ENCODE peak calls at places on chromosomes 3 and 15, in six cellular contexts. B is cardiac muscle cell, U is lung, L is right atrium auricular region, A is WERI-Rb-1, N is psoas muscle. D is an unnamed sample. For H3K27me3, the result is how much of the 10 kb centered on the place peaks cover.

GRCh38 chr15:81280696-81281095 is 43.2 kb downstream of the STARD5 start:
- DNase-seq in U (no peak), L (no peak), N (no peak), A (no peak), B (no peak), D (no peak)

GRCh38 chr3:172853911-172854648 is 103.6 kb downstream of the ECT2 start:
- DNase-seq in U (no peak), A (no peak), L (no peak), N (no peak), B (no peak), D (no peak)

GRCh38 chr3:196097373-196098154 is 15.7 kb upstream of the TFRC start:
- DNase-seq in A (no peak), L (no peak), U (no peak), N (no peak), B (no peak), D (no peak)

GRCh38 chr3:170740726-170741591 is 129.0 kb downstream of the RPL22L1 start:
- DNase-seq in N (peak), U (no peak), L (peak), B (no peak), A (no peak), D (peak)

GRCh38 chr15:98324341-98324970 is 323.9 kb upstream of the IGF1R start:
- DNase-seq in B (no peak), N (no peak), L (no peak), A (no peak), U (no peak), D (no peak)

GRCh38 chr15:52080993-52081392 is 31.6 kb downstream of the BCL2L10 start:
- DNase-seq in L (no peak), U (no peak), B (no peak), N (no peak), A (no peak), D (no peak)

GRCh38 chr3:124007186-124007585 is 15.3 kb upstream of the ROPN1 start:
- DNase-seq in B (no peak), L (no peak), A (no peak), N (no peak), U (no peak), D (no peak)

GRCh38 chr3:31738423-31738822 is 205.7 kb downstream of the STT3B start:
- DNase-seq in A (no peak), N (no peak), L (no peak), B (no peak), U (no peak), D (no peak)

GRCh38 chr3:143078883-143079282 is 40.7 kb upstream of the CHST2 start:
- DNase-seq in A (no peak), L (no peak), B (no peak), U (no peak), N (no peak), D (no peak)

GRCh38 chr3:23055733-23056376 is 147.3 kb upstream of the UBE2E2 start:
- DNase-seq in A (no peak), U (no peak), B (no peak), L (no peak), N (no peak), D (no peak)

GRCh38 chr15:82647045-82647834 is at the start of gene CPEB1:
- DNase-seq in A (peak), U (no peak), L (no peak), N (peak), B (peak), D (peak)

GRCh38 chr3:191696356-191696755 is 235.4 kb downstream of the PYDC2 start:
- DNase-seq in N (no peak), A (no peak), U (no peak), B (no peak), L (no peak), D (no peak)

GRCh38 chr3:40690696-40691597 is 166.2 kb downstream of the ZNF621 start:
- DNase-seq in B (no peak), N (peak), U (peak), L (peak), A (no peak), D (no peak)

GRCh38 chr15:77419050-77419835 is 661 bp downstream of the PEAK1 start:
- DNase-seq in N (peak), A (peak), L (no peak), U (peak), B (peak), D (peak)

GRCh38 chr15:89356634-89357298 is 22.1 kb upstream of the POLG start:
- DNase-seq in B (no peak), A (peak), L (no peak), N (no peak), U (no peak), D (peak)

GRCh38 chr15:74193305-74193718 is 9.3 kb downstream of the STRA6 start:
- DNase-seq in A (peak), L (no peak), U (no peak), N (no peak), B (no peak), D (no peak)

GRCh38 chr3:26104856-26105255 is 315.0 kb downstream of the OXSM start:
- DNase-seq in A (no peak), B (peak), L (no peak), U (no peak), N (no peak), D (no peak)

GRCh38 chr15:65793813-65794104 is 1.7 kb upstream of the DENND4A start:
- DNase-seq in U (no peak), N (no peak), L (no peak), A (no peak), B (no peak), D (no peak)

GRCh38 chr15:83112233-83112958 is 5.0 kb downstream of the TM6SF1 start:
- DNase-seq in A (no peak), L (no peak), B (no peak), N (no peak), U (no peak), D (no peak)

GRCh38 chr3:180278583-180279188 is 241.9 kb upstream of the PEX5L start:
- DNase-seq in N (no peak), U (no peak), L (no peak), B (no peak), A (no peak), D (no peak)

GRCh38 chr3:66336358-66336766 is 115.6 kb downstream of the SLC25A26 start:
- DNase-seq in N (no peak), A (no peak), U (no peak), L (no peak), B (no peak), D (no peak)

GRCh38 chr15:89367485-89368451 is 33.1 kb upstream of the POLG start:
- DNase-seq in U (no peak), N (no peak), A (no peak), B (no peak), L (no peak), D (peak)

GRCh38 chr15:45203182-45203581 is 15.4 kb upstream of the SHF start:
- DNase-seq in U (no peak), N (no peak), B (no peak), L (peak), A (no peak), D (no peak)

GRCh38 chr15:82660378-82660777 is 13.2 kb upstream of the CPEB1 start:
- DNase-seq in A (no peak), B (no peak), N (no peak), L (no peak), U (no peak), D (no peak)

GRCh38 chr3:64741344-64741743 is 53.5 kb upstream of the ADAMTS9 start:
- DNase-seq in U (peak), A (no peak), N (peak), B (no peak), L (no peak), D (no peak)

GRCh38 chr3:128845119-128845518 is 34.3 kb upstream of the ACAD9 start:
- DNase-seq in L (no peak), A (peak), U (no peak), B (peak), N (no peak), D (no peak)

GRCh38 chr3:195005759-195006555 is 265.0 kb downstream of the XXYLT1 start:
- DNase-seq in L (no peak), A (no peak), B (no peak), U (no peak), N (no peak), D (no peak)

GRCh38 chr3:21750291-21750690 is 719 bp downstream of the ZNF385D start:
- DNase-seq in L (no peak), A (no peak), N (no peak), U (no peak), B (no peak), D (no peak)

GRCh38 chr3:46848271-46849097 is 14.8 kb downstream of the MYL3 start:
- DNase-seq in A (no peak), N (peak), U (no peak), L (peak), B (no peak), D (no peak)

GRCh38 chr3:48851407-48851806 is 3.7 kb upstream of the PRKAR2A start:
- DNase-seq in N (peak), U (no peak), B (peak), A (no peak), L (no peak), D (peak)

GRCh38 chr3:48852151-48852550 is 4.5 kb upstream of the PRKAR2A start:
- DNase-seq in U (no peak), L (no peak), B (no peak), A (no peak), N (peak), D (peak)

GRCh38 chr3:48847586-48848423 is at the start of gene PRKAR2A:
- DNase-seq in U (peak), A (peak), B (peak), N (peak), L (peak), D (peak)

GRCh38 chr3:48847053-48847585 is 555 bp downstream of the PRKAR2A start:
- DNase-seq in A (peak), N (peak), U (peak), B (peak), L (peak), D (peak)

DNA sequence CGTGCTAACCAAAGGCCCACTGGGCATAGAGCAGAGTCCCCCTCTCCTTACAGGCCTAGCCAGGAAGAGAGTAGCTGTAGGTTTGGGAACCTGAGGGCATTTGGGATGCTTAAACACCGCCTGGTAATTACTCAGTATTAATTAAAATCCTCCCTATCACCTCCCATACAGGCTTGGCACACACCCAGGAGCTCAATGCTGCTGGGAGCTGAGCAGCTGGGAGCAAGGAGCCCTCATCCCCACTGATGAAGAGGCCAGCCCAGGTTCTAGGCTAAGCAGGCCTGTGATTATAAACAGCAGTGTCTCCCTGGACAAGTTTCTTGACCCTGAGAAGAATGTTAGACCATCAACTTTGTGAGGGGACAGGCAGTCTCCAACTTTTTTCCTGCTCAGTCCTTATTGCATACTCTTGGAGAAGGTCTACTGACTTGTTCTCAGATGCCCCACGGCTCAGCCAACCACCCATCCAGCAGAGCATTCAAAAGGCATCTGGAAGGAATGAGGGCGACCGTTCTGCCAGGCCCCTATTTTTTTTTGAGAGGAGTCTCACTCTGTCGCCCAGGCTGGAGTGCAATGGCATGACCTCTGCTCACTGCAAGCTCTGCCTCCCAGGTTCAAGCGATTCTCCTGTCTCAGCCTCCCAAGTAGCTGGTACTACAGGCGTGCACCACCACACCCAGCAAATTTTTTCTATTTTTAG is 1.3 kb upstream of the PRKAR2A start:
- DNase-seq in B (no peak), U (no peak), N (no peak), L (no peak), A (no peak), D (peak)
- H3K27ac ChIP-seq in B (no peak), U (no peak), N (peak), L (no peak), A (no peak), D (peak)

GRCh38 chr15:69718916-69719315 is 266.3 kb downstream of the RPLP1 start:
- DNase-seq in N (no peak), A (no peak), L (no peak), B (no peak), U (peak), D (no peak)

GRCh38 chr15:69713726-69714559 is 261.3 kb downstream of the RPLP1 start:
- DNase-seq in U (no peak), A (no peak), N (no peak), L (no peak), B (no peak), D (no peak)

GRCh38 chr15:69712999-69713398 is 260.4 kb downstream of the RPLP1 start:
- DNase-seq in U (no peak), L (no peak), A (no peak), N (no peak), B (no peak), D (no peak)

GRCh38 chr15:69718445-69718844 is 265.8 kb downstream of the RPLP1 start:
- DNase-seq in N (no peak), A (no peak), L (no peak), B (no peak), U (no peak), D (no peak)

GRCh38 chr15:69715205-69715604 is 262.6 kb downstream of the RPLP1 start:
- DNase-seq in U (no peak), A (no peak), L (no peak), B (no peak), N (no peak), D (no peak)
- H3K27me3 ChIP-seq in U (under half), A (under half), L (under half), B (under half), N (under half), D (under half)

GRCh38 chr3:111610612-111611054 is 15.5 kb upstream of the ZBED2 start:
- DNase-seq in L (no peak), B (no peak), A (no peak), N (no peak), U (no peak), D (no peak)
- H3K27ac ChIP-seq in L (no peak), B (no peak), A (no peak), N (no peak), U (no peak), D (no peak)

GRCh38 chr3:73164622-73165021 is 103.2 kb downstream of the EBLN2 start:
- DNase-seq in U (no peak), N (no peak), L (no peak), B (no peak), A (no peak), D (no peak)
- H3K27me3 ChIP-seq in U (under half), N (under half), L (under half), B (under half), A (under half), D (under half)

GRCh38 chr3:12643010-12643380 is 20.9 kb downstream of the RAF1 start:
- DNase-seq in N (no peak), L (no peak), B (no peak), A (peak), U (no peak), D (no peak)

GRCh38 chr3:12648384-12648959 is 15.4 kb downstream of the RAF1 start:
- DNase-seq in A (no peak), N (no peak), U (no peak), L (no peak), B (no peak), D (no peak)

GRCh38 chr3:12643724-12644123 is 20.2 kb downstream of the RAF1 start:
- DNase-seq in N (no peak), U (no peak), L (no peak), B (no peak), A (no peak), D (no peak)

DNA sequence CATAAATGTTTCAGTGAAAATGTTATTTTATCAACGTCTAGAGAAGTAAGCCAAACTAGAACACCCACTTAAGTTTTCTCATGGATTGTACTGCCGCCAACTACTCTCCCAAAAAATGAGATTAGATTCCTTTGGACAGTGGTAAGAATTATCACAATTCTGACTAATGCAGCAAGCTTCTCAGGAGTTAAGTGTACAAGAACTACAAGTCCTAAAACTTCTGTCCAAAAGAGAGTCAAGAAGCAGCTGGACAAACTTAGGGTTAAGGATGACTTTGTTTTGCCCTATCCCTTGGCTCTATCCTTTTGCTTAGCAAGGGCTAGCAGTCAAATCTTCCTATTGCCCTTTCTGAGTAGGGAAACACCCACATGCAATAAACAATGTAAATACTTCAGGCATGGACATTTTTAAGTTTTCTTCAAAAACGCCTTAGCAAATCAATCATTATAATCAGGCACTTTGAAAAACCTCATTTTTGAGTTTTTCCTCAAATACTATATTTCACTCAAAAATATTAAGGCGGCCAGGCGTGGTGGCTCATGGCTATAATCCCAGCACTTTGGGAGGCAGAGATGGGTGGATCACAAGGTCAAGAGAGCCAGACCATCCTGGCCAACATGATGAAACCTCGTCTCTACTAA is 19.5 kb downstream of the RAF1 start:
- DNase-seq in A (no peak), U (no peak), N (no peak), L (no peak), B (no peak), D (no peak)
- H3K27ac ChIP-seq in A (no peak), U (peak), N (peak), L (peak), B (peak), D (no peak)